ENCODE peak calls at places on chromosomes 6 and 20, in eight cellular contexts. F is AG08395, R is heart left ventricle, C is NCI-H345, N is endodermal cell, E is cardiac septum, M is dorsolateral prefrontal cortex, I is T follicular helper cell. J is an unnamed sample.
A peak's percentile ranks its signal among the peaks of the same experiment; 100 is the strongest.

GRCh38 chr6:153162646-153163045 is 31.6 kb upstream of the RGS17 start:
- DNase-seq in F (no peak), R (no peak), C (no peak), N (no peak), E (no peak), M (no peak), I (no peak), J (no peak)

GRCh38 chr6:102064142-102064541 is 670.6 kb downstream of the GRIK2 start:
- DNase-seq in F (no peak), R (no peak), C (no peak), N (no peak), E (no peak), M (no peak), I (no peak), J (no peak)

GRCh38 chr6:136723780-136724179 is 68.5 kb downstream of the MAP3K5 start:
- DNase-seq in F (no peak), R (no peak), C (no peak), N (no peak), E (no peak), M (no peak), I (peak; percentile 4), J (peak; percentile 58)

GRCh38 chr6:14881399-14881798 is 364.5 kb upstream of the JARID2 start:
- DNase-seq in F (peak; percentile 80), R (no peak), C (no peak), N (no peak), E (no peak), M (no peak), I (no peak), J (peak; percentile 91)

GRCh38 chr6:129189266-129189665 is 306.3 kb downstream of the LAMA2 start:
- DNase-seq in F (no peak), R (no peak), C (no peak), N (no peak), E (no peak), M (no peak), I (no peak), J (no peak)

GRCh38 chr6:108113557-108114519 is 39.3 kb upstream of the OSTM1 start:
- DNase-seq in F (peak; percentile 81), R (peak; percentile 67), C (peak; percentile 3), N (peak; percentile 90), E (no peak), M (no peak), I (no peak), J (peak; percentile 40)

GRCh38 chr6:25314776-25315175 is 35.6 kb downstream of the CARMIL1 start:
- DNase-seq in F (no peak), R (no peak), C (no peak), N (no peak), E (no peak), M (no peak), I (no peak), J (no peak)

GRCh38 chr6:108565091-108565766 is 4.5 kb downstream of the FOXO3 start:
- DNase-seq in F (no peak), R (no peak), C (no peak), N (no peak), E (no peak), M (no peak), I (no peak), J (peak; percentile 54)

GRCh38 chr20:41228858-41229257 is 88.7 kb downstream of the ZHX3 start:
- DNase-seq in F (no peak), R (no peak), C (no peak), N (no peak), E (no peak), M (no peak), I (no peak), J (no peak)

GRCh38 chr6:79257381-79258205 is 23.1 kb upstream of the HMGN3 start:
- DNase-seq in F (no peak), R (no peak), C (no peak), N (no peak), E (no peak), M (no peak), I (no peak), J (peak; percentile 69)

GRCh38 chr6:33759887-33760629 is 13.4 kb upstream of the IP6K3 start:
- DNase-seq in F (no peak), R (no peak), C (peak; percentile 38), N (no peak), E (no peak), M (no peak), I (no peak), J (no peak)

GRCh38 chr6:39449022-39449421 is 126.5 kb upstream of the KCNK16 start:
- DNase-seq in F (no peak), R (no peak), C (no peak), N (no peak), E (no peak), M (no peak), I (no peak), J (no peak)

GRCh38 chr20:59336551-59336950 is 36.1 kb downstream of the EDN3 start:
- DNase-seq in F (no peak), R (no peak), C (no peak), N (no peak), E (no peak), M (no peak), I (no peak), J (no peak)

GRCh38 chr6:102381203-102381602 is 987.7 kb downstream of the GRIK2 start:
- DNase-seq in F (no peak), R (no peak), C (no peak), N (no peak), E (no peak), M (no peak), I (no peak), J (no peak)

GRCh38 chr6:24154121-24154520 is 28.1 kb downstream of the NRSN1 start:
- DNase-seq in F (no peak), R (no peak), C (no peak), N (no peak), E (no peak), M (no peak), I (no peak), J (peak; percentile 74)

GRCh38 chr6:25431642-25432307 is 152.6 kb downstream of the CARMIL1 start:
- DNase-seq in F (no peak), R (no peak), C (no peak), N (no peak), E (no peak), M (no peak), I (no peak), J (no peak)

GRCh38 chr6:113909224-113909856 is 52.2 kb downstream of the MARCKS start:
- DNase-seq in F (peak; percentile 72), R (no peak), C (peak; percentile 71), N (no peak), E (no peak), M (no peak), I (no peak), J (peak; percentile 54)

GRCh38 chr6:7473805-7474329 is 67.6 kb upstream of the DSP start:
- DNase-seq in F (no peak), R (no peak), C (no peak), N (no peak), E (no peak), M (no peak), I (no peak), J (no peak)

GRCh38 chr6:55131616-55132015 is 42.7 kb upstream of the HCRTR2 start:
- DNase-seq in F (no peak), R (no peak), C (no peak), N (no peak), E (no peak), M (no peak), I (no peak), J (peak; percentile 84)

GRCh38 chr6:140915001-140915950 is 1217.4 kb upstream of the GJE1 start:
- DNase-seq in F (no peak), R (no peak), C (peak; percentile 89), N (no peak), E (no peak), M (no peak), I (no peak), J (no peak)

GRCh38 chr20:13006825-13007224 is 1.9 kb upstream of the SPTLC3 start:
- DNase-seq in F (no peak), R (no peak), C (no peak), N (no peak), E (no peak), M (no peak), I (no peak), J (peak; percentile 55)

GRCh38 chr6:105276374-105276773 is 96.6 kb upstream of the POPDC3 start:
- DNase-seq in F (no peak), R (no peak), C (no peak), N (no peak), E (no peak), M (no peak), I (no peak), J (no peak)

GRCh38 chr20:61797200-61797599 is 268.5 kb downstream of the TAF4 start:
- DNase-seq in F (no peak), R (no peak), C (no peak), N (peak; percentile 76), E (no peak), M (no peak), I (no peak), J (peak; percentile 2)

GRCh38 chr20:63248835-63249591 is 5.2 kb downstream of the NKAIN4 start:
- DNase-seq in F (no peak), R (peak; percentile 51), C (no peak), N (no peak), E (no peak), M (no peak), I (no peak), J (peak; percentile 81)

GRCh38 chr6:26028753-26029569 is 58.3 kb upstream of the HFE start:
- DNase-seq in F (no peak), R (no peak), C (no peak), N (peak; percentile 83), E (no peak), M (no peak), I (no peak), J (no peak)

GRCh38 chr20:36439040-36439730 is 102.1 kb upstream of the MYL9 start:
- DNase-seq in F (peak; percentile 77), R (peak; percentile 80), C (peak; percentile 65), N (peak; percentile 96), E (no peak), M (peak; percentile 78), I (peak; percentile 38), J (peak; percentile 23)

GRCh38 chr6:148431413-148431812 is 88.8 kb downstream of the SASH1 start:
- DNase-seq in F (no peak), R (no peak), C (no peak), N (no peak), E (no peak), M (no peak), I (no peak), J (peak; percentile 94)

GRCh38 chr20:19907326-19908056 is 109.7 kb upstream of the NAA20 start:
- DNase-seq in F (no peak), R (peak; percentile 82), C (no peak), N (no peak), E (peak; percentile 72), M (no peak), I (no peak), J (peak; percentile 43)

GRCh38 chr6:26568601-26569432 is 27.9 kb upstream of the ABT1 start:
- DNase-seq in F (peak; percentile 84), R (peak; percentile 95), C (peak; percentile 96), N (peak; percentile 99), E (peak; percentile 93), M (peak; percentile 89), I (peak; percentile 96), J (peak; percentile 90)

GRCh38 chr6:136181858-136182257 is 68.3 kb downstream of the MTFR2 start:
- DNase-seq in F (no peak), R (no peak), C (peak; percentile 8), N (no peak), E (no peak), M (no peak), I (no peak), J (no peak)